ENCODE peak calls at places on chromosome 9, in five cellular contexts. One of them, this sample, is unnamed.
A peak's percentile ranks its signal among the peaks of the same experiment; 100 is the strongest.

GRCh38 chr9:129038109-129038852 is 1.9 kb downstream of the MIGA2 start:
- DNase-seq in fibroblast of pulmonary artery: peak; percentile 26
- DNase-seq in A549: no peak
- DNase-seq in NB4: no peak
- DNase-seq in upper lobe of right lung: no peak
- DNase-seq in this sample: no peak

GRCh38 chr9:11158063-11158462 is 545.3 kb upstream of the PTPRD start:
- DNase-seq in NB4: peak; percentile 91
- DNase-seq in A549: no peak
- DNase-seq in fibroblast of pulmonary artery: no peak
- DNase-seq in upper lobe of right lung: no peak
- DNase-seq in this sample: no peak

GRCh38 chr9:129202613-129203555 is 24.8 kb upstream of the IER5L start:
- DNase-seq in A549: peak; percentile 76
- DNase-seq in upper lobe of right lung: peak; percentile 94
- DNase-seq in fibroblast of pulmonary artery: peak; percentile 74
- DNase-seq in NB4: peak; percentile 65
- DNase-seq in this sample: no peak

GRCh38 chr9:129549684-129550083 is 71.2 kb downstream of the C9orf50 start:
- DNase-seq in upper lobe of right lung: no peak
- DNase-seq in A549: peak; percentile 38
- DNase-seq in NB4: no peak
- DNase-seq in fibroblast of pulmonary artery: peak; percentile 57
- DNase-seq in this sample: no peak

GRCh38 chr9:14924821-14925220 is 14.6 kb upstream of the FREM1 start:
- DNase-seq in NB4: peak; percentile 16
- DNase-seq in upper lobe of right lung: no peak
- DNase-seq in A549: no peak
- DNase-seq in fibroblast of pulmonary artery: peak; percentile 62
- DNase-seq in this sample: no peak

GRCh38 chr9:471320-471719 is 256.7 kb downstream of the DOCK8 start:
- DNase-seq in A549: no peak
- DNase-seq in NB4: no peak
- DNase-seq in fibroblast of pulmonary artery: no peak
- DNase-seq in upper lobe of right lung: no peak
- DNase-seq in this sample: no peak

GRCh38 chr9:24738421-24738961 is 192.8 kb upstream of the IZUMO3 start:
- DNase-seq in upper lobe of right lung: peak; percentile 53
- DNase-seq in fibroblast of pulmonary artery: no peak
- DNase-seq in A549: no peak
- DNase-seq in NB4: no peak
- DNase-seq in this sample: no peak

GRCh38 chr9:34084562-34084961 is 35.9 kb upstream of the UBAP2 start:
- DNase-seq in fibroblast of pulmonary artery: peak; percentile 14
- DNase-seq in upper lobe of right lung: peak; percentile 4
- DNase-seq in A549: no peak
- DNase-seq in NB4: no peak
- DNase-seq in this sample: no peak

GRCh38 chr9:111743275-111743674 is 51.5 kb downstream of the SHOC1 start:
- DNase-seq in A549: peak; percentile 45
- DNase-seq in fibroblast of pulmonary artery: peak; percentile 82
- DNase-seq in upper lobe of right lung: no peak
- DNase-seq in NB4: peak; percentile 24
- DNase-seq in this sample: peak; percentile 73

GRCh38 chr9:14400658-14400995 is 86.7 kb upstream of the NFIB start:
- DNase-seq in upper lobe of right lung: no peak
- DNase-seq in A549: peak; percentile 41
- DNase-seq in NB4: peak; percentile 28
- DNase-seq in fibroblast of pulmonary artery: peak; percentile 98
- DNase-seq in this sample: peak; percentile 45

DNA sequence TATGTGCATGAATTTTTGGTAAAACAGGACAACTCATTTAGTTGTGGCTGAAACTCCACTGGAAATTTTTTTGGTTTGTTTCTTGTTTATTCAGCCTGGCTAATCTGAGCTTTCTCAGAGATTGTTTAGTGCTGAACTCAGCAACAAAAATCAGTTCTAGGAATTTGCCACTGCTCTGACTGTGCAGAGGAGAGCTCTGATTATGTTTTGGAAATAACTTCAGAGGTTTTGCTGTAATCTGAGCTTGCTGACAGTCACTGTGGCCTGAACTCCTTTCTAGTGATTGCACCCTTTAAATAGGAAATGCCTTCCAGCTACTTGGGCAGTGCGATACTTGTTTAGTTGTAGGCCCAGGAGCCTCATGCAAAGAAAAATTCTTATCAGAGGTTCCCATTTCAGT is 60.2 kb downstream of the OSTF1 start:
- DNase-seq in A549: no peak
- DNase-seq in NB4: peak; percentile 4
- DNase-seq in fibroblast of pulmonary artery: peak; percentile 89
- DNase-seq in upper lobe of right lung: no peak
- DNase-seq in this sample: no peak
- H3K4me3 ChIP-seq in A549: no peak overlapping the region
- H3K4me3 ChIP-seq in NB4: no peak overlapping the region
- H3K4me3 ChIP-seq in fibroblast of pulmonary artery: no peak overlapping the region
- H3K4me3 ChIP-seq in upper lobe of right lung: no peak overlapping the region
- H3K4me3 ChIP-seq in this sample: no peak overlapping the region

GRCh38 chr9:70049672-70050271 is 6.1 kb downstream of the MAMDC2 start:
- DNase-seq in A549: no peak
- DNase-seq in fibroblast of pulmonary artery: peak; percentile 90
- DNase-seq in upper lobe of right lung: no peak
- DNase-seq in NB4: no peak
- DNase-seq in this sample: no peak
- TF ChIP-seq CTCF in A549: no peak
- TF ChIP-seq CTCF in fibroblast of pulmonary artery: no peak
- TF ChIP-seq CTCF in upper lobe of right lung: no peak
- TF ChIP-seq CTCF in NB4: no peak
- TF ChIP-seq CTCF in this sample: no peak

GRCh38 chr9:37575511-37575914 is 667 bp downstream of the FBXO10 start:
- DNase-seq in NB4: no peak
- DNase-seq in fibroblast of pulmonary artery: peak; percentile 6
- DNase-seq in upper lobe of right lung: no peak
- DNase-seq in A549: no peak
- DNase-seq in this sample: no peak

GRCh38 chr9:37574996-37575395 is 1.2 kb downstream of the FBXO10 start:
- DNase-seq in fibroblast of pulmonary artery: no peak
- DNase-seq in NB4: no peak
- DNase-seq in A549: no peak
- DNase-seq in upper lobe of right lung: no peak
- DNase-seq in this sample: no peak

GRCh38 chr9:37575921-37576721 is at the start of gene FBXO10:
- DNase-seq in upper lobe of right lung: peak; percentile 87
- DNase-seq in fibroblast of pulmonary artery: peak; percentile 70
- DNase-seq in A549: peak; percentile 69
- DNase-seq in NB4: no peak
- DNase-seq in this sample: no peak

GRCh38 chr9:37574241-37574721 is 1.9 kb downstream of the FBXO10 start:
- DNase-seq in upper lobe of right lung: no peak
- DNase-seq in fibroblast of pulmonary artery: peak; percentile 77
- DNase-seq in NB4: no peak
- DNase-seq in A549: no peak
- DNase-seq in this sample: no peak
- H3K4me3 ChIP-seq in upper lobe of right lung: no peak overlapping the region
- H3K4me3 ChIP-seq in fibroblast of pulmonary artery: peak overlapping the region; percentile 82
- H3K4me3 ChIP-seq in NB4: no peak overlapping the region
- H3K4me3 ChIP-seq in A549: no peak overlapping the region
- H3K4me3 ChIP-seq in this sample: no peak overlapping the region

GRCh38 chr9:88661759-88662158 is 126.8 kb downstream of the NXNL2 start:
- DNase-seq in A549: no peak
- DNase-seq in NB4: peak; percentile 21
- DNase-seq in upper lobe of right lung: no peak
- DNase-seq in fibroblast of pulmonary artery: peak; percentile 49
- DNase-seq in this sample: no peak
- TF ChIP-seq CTCF in A549: peak; percentile 14
- TF ChIP-seq CTCF in NB4: no peak
- TF ChIP-seq CTCF in upper lobe of right lung: no peak
- TF ChIP-seq CTCF in fibroblast of pulmonary artery: peak; percentile 20
- TF ChIP-seq CTCF in this sample: peak; percentile 27

GRCh38 chr9:3507395-3508077 is 18.3 kb downstream of the RFX3 start:
- DNase-seq in fibroblast of pulmonary artery: no peak
- DNase-seq in upper lobe of right lung: no peak
- DNase-seq in A549: no peak
- DNase-seq in NB4: peak; percentile 93
- DNase-seq in this sample: no peak

GRCh38 chr9:3509926-3510325 is 15.9 kb downstream of the RFX3 start:
- DNase-seq in upper lobe of right lung: no peak
- DNase-seq in fibroblast of pulmonary artery: no peak
- DNase-seq in A549: no peak
- DNase-seq in NB4: no peak
- DNase-seq in this sample: no peak

GRCh38 chr9:3508531-3509374 is 17.0 kb downstream of the RFX3 start:
- DNase-seq in upper lobe of right lung: no peak
- DNase-seq in NB4: peak; percentile 74
- DNase-seq in A549: no peak
- DNase-seq in fibroblast of pulmonary artery: peak; percentile 6
- DNase-seq in this sample: no peak

GRCh38 chr9:3506164-3506563 is 19.6 kb downstream of the RFX3 start:
- DNase-seq in upper lobe of right lung: no peak
- DNase-seq in fibroblast of pulmonary artery: no peak
- DNase-seq in A549: no peak
- DNase-seq in NB4: no peak
- DNase-seq in this sample: no peak

GRCh38 chr9:3508078-3508431 is 17.7 kb downstream of the RFX3 start:
- DNase-seq in A549: no peak
- DNase-seq in fibroblast of pulmonary artery: no peak
- DNase-seq in NB4: no peak
- DNase-seq in upper lobe of right lung: no peak
- DNase-seq in this sample: no peak
- H3K4me3 ChIP-seq in A549: peak overlapping the region; percentile 31
- H3K4me3 ChIP-seq in fibroblast of pulmonary artery: no peak overlapping the region
- H3K4me3 ChIP-seq in NB4: peak overlapping the region; percentile 45
- H3K4me3 ChIP-seq in upper lobe of right lung: peak overlapping the region; percentile 2
- H3K4me3 ChIP-seq in this sample: no peak overlapping the region

DNA sequence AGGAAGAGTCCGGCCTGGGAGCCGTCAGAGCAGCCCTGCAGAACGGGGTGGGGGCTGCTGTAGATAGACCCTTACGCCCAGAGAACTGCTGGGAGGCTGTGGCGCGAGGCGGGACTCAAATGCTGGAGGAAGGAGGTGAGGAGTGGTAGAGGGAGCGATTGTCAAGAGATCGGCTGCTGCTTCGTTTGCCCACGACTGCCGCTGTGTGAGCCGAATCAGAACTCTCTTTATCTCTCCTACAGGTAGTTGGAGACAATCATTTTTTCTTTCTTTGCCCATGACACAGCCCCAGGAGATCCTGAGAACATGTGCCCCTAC is 446 bp downstream of the ZNF79 start:
- DNase-seq in A549: no peak
- DNase-seq in NB4: peak; percentile 50
- DNase-seq in fibroblast of pulmonary artery: no peak
- DNase-seq in upper lobe of right lung: no peak
- DNase-seq in this sample: no peak
- TF ChIP-seq CTCF in A549: no peak
- TF ChIP-seq CTCF in NB4: no peak
- TF ChIP-seq CTCF in fibroblast of pulmonary artery: no peak
- TF ChIP-seq CTCF in upper lobe of right lung: no peak
- TF ChIP-seq CTCF in this sample: peak; percentile 6

GRCh38 chr9:70952131-70952727 is 169.2 kb downstream of the TRPM3 start:
- DNase-seq in A549: no peak
- DNase-seq in fibroblast of pulmonary artery: no peak
- DNase-seq in upper lobe of right lung: no peak
- DNase-seq in NB4: no peak
- DNase-seq in this sample: no peak
- H3K4me3 ChIP-seq in A549: no peak overlapping the region
- H3K4me3 ChIP-seq in fibroblast of pulmonary artery: no peak overlapping the region
- H3K4me3 ChIP-seq in upper lobe of right lung: no peak overlapping the region
- H3K4me3 ChIP-seq in NB4: no peak overlapping the region
- H3K4me3 ChIP-seq in this sample: no peak overlapping the region

GRCh38 chr9:76458903-76459690 is at the start of gene GCNT1:
- DNase-seq in NB4: peak; percentile 93
- DNase-seq in fibroblast of pulmonary artery: peak; percentile 79
- DNase-seq in upper lobe of right lung: peak; percentile 95
- DNase-seq in A549: peak; percentile 88
- DNase-seq in this sample: no peak

GRCh38 chr9:76456202-76456926 is 2.6 kb upstream of the GCNT1 start:
- DNase-seq in NB4: peak; percentile 89
- DNase-seq in A549: no peak
- DNase-seq in upper lobe of right lung: no peak
- DNase-seq in fibroblast of pulmonary artery: peak; percentile 46
- DNase-seq in this sample: no peak

GRCh38 chr9:76463211-76463610 is 4.2 kb downstream of the GCNT1 start:
- DNase-seq in fibroblast of pulmonary artery: no peak
- DNase-seq in upper lobe of right lung: no peak
- DNase-seq in NB4: no peak
- DNase-seq in A549: no peak
- DNase-seq in this sample: no peak

GRCh38 chr9:76464706-76465105 is 5.7 kb downstream of the GCNT1 start:
- DNase-seq in NB4: no peak
- DNase-seq in upper lobe of right lung: no peak
- DNase-seq in A549: no peak
- DNase-seq in fibroblast of pulmonary artery: peak; percentile 44
- DNase-seq in this sample: no peak

DNA sequence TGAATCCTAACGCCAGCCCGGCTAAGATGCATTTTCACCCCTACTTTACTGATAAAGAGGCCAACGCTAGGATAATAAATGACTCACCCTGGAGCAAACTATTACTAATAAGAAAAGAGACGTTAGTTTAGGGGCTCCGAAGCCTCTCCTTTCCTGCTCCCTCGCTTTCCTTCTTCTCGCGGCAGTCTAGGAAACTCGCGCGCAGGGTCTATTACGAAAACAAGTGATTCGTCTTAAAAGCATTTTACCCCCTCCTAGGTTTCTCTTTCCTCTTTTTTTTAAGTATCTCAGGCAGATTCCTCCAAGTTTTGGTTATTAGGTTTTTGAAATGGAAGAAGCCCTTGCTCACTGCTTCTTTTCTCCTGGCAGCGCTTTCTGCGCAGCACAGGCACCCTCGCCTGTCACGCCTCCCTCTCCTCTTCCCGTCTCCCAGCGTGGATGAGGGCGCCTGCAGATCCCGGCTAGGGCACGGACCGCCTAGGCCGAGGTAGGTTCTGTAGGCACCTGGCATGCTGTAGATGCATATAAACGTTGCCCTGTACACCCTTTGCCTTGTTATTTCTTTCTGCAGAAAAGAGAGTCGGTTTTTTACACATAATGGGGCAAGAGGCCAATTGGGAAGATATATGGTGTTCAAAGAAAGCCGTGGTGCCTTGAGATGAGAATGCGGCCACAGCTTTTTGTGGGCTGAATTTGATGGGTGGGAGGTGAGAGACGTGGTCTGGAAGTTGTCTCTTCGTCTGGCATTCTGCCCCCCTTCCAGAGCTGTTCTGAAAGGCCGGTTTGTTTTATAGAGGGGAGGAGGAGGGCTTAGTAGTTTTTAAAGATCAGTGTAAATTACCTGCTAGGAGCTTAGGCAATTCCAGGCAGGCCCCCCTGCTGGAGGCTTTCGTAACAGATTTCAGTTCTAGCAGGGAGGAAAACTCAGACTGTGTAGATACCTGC is 981 bp downstream of the GCNT1 start:
- DNase-seq in upper lobe of right lung: peak; percentile 69
- DNase-seq in NB4: peak; percentile 54
- DNase-seq in fibroblast of pulmonary artery: peak; percentile 64
- DNase-seq in A549: peak; percentile 33
- DNase-seq in this sample: no peak
- TF ChIP-seq CTCF in upper lobe of right lung: peak; percentile 12
- TF ChIP-seq CTCF in NB4: peak; percentile 17
- TF ChIP-seq CTCF in fibroblast of pulmonary artery: peak; percentile 51
- TF ChIP-seq CTCF in A549: no peak
- TF ChIP-seq CTCF in this sample: peak; percentile 53

This sample was measured in epithelial cell of proximal tubule.